ENCODE peak calls at places on chromosomes 12 and 14, in eight cellular contexts. One of them, this sample, is unnamed. For H3K4me1, the result is how much of the 10 kb centered on the place peaks cover.

GRCh38 chr14:75279739-75280447 is 1.3 kb downstream of the FOS start:
- DNase-seq in lower lobe of right lung: peak
- DNase-seq in endothelial cell of umbilical vein: no peak
- DNase-seq in heart right ventricle: no peak
- DNase-seq in breast epithelium: peak
- DNase-seq in uterus: peak
- DNase-seq in A673: no peak
- DNase-seq in HAP-1: peak
- DNase-seq in this sample: peak

GRCh38 chr12:103884316-103884715 is 43.3 kb upstream of the NT5DC3 start:
- DNase-seq in HAP-1: no peak
- DNase-seq in uterus: no peak
- DNase-seq in endothelial cell of umbilical vein: peak
- DNase-seq in lower lobe of right lung: no peak
- DNase-seq in heart right ventricle: no peak
- DNase-seq in breast epithelium: no peak
- DNase-seq in A673: peak
- DNase-seq in this sample: no peak

GRCh38 chr12:64877363-64878004 is 53.0 kb downstream of the TBC1D30 start:
- DNase-seq in HAP-1: no peak
- DNase-seq in A673: no peak
- DNase-seq in heart right ventricle: no peak
- DNase-seq in breast epithelium: no peak
- DNase-seq in endothelial cell of umbilical vein: no peak
- DNase-seq in lower lobe of right lung: no peak
- DNase-seq in uterus: no peak
- DNase-seq in this sample: no peak

GRCh38 chr12:41743835-41744234 is 400.8 kb downstream of the GXYLT1 start:
- DNase-seq in breast epithelium: no peak
- DNase-seq in uterus: no peak
- DNase-seq in lower lobe of right lung: no peak
- DNase-seq in endothelial cell of umbilical vein: no peak
- DNase-seq in heart right ventricle: no peak
- DNase-seq in A673: no peak
- DNase-seq in HAP-1: no peak
- DNase-seq in this sample: no peak

GRCh38 chr12:53999596-54000104 is 311 bp upstream of the HOXC9 start:
- DNase-seq in lower lobe of right lung: no peak
- DNase-seq in breast epithelium: peak
- DNase-seq in uterus: no peak
- DNase-seq in HAP-1: no peak
- DNase-seq in endothelial cell of umbilical vein: no peak
- DNase-seq in A673: peak
- DNase-seq in heart right ventricle: no peak
- DNase-seq in this sample: no peak

GRCh38 chr12:41339784-41340183 is 151.7 kb downstream of the PDZRN4 start:
- DNase-seq in A673: no peak
- DNase-seq in endothelial cell of umbilical vein: no peak
- DNase-seq in HAP-1: no peak
- DNase-seq in breast epithelium: no peak
- DNase-seq in lower lobe of right lung: no peak
- DNase-seq in heart right ventricle: no peak
- DNase-seq in uterus: no peak
- DNase-seq in this sample: no peak

GRCh38 chr12:12474471-12474928 is 88.2 kb downstream of the DUSP16 start:
- DNase-seq in lower lobe of right lung: no peak
- DNase-seq in uterus: no peak
- DNase-seq in endothelial cell of umbilical vein: no peak
- DNase-seq in A673: no peak
- DNase-seq in breast epithelium: no peak
- DNase-seq in heart right ventricle: no peak
- DNase-seq in HAP-1: no peak
- DNase-seq in this sample: no peak

GRCh38 chr12:124191024-124191359 is 103.9 kb upstream of the RFLNA start:
- DNase-seq in lower lobe of right lung: no peak
- DNase-seq in A673: peak
- DNase-seq in breast epithelium: no peak
- DNase-seq in heart right ventricle: no peak
- DNase-seq in HAP-1: peak
- DNase-seq in uterus: no peak
- DNase-seq in endothelial cell of umbilical vein: peak
- DNase-seq in this sample: no peak

GRCh38 chr12:1857821-1858220 is 37.5 kb downstream of the LRTM2 start:
- DNase-seq in HAP-1: no peak
- DNase-seq in uterus: no peak
- DNase-seq in endothelial cell of umbilical vein: no peak
- DNase-seq in lower lobe of right lung: no peak
- DNase-seq in breast epithelium: no peak
- DNase-seq in A673: no peak
- DNase-seq in heart right ventricle: no peak
- DNase-seq in this sample: no peak

GRCh38 chr12:24361860-24362581 is 412.6 kb upstream of the SOX5 start:
- DNase-seq in HAP-1: no peak
- DNase-seq in breast epithelium: no peak
- DNase-seq in lower lobe of right lung: no peak
- DNase-seq in heart right ventricle: no peak
- DNase-seq in A673: no peak
- DNase-seq in uterus: no peak
- DNase-seq in endothelial cell of umbilical vein: no peak
- DNase-seq in this sample: no peak

GRCh38 chr12:70236990-70237389 is 6.2 kb upstream of the CNOT2 start:
- DNase-seq in breast epithelium: no peak
- DNase-seq in uterus: no peak
- DNase-seq in HAP-1: no peak
- DNase-seq in lower lobe of right lung: no peak
- DNase-seq in endothelial cell of umbilical vein: no peak
- DNase-seq in heart right ventricle: no peak
- DNase-seq in A673: no peak
- DNase-seq in this sample: no peak

DNA sequence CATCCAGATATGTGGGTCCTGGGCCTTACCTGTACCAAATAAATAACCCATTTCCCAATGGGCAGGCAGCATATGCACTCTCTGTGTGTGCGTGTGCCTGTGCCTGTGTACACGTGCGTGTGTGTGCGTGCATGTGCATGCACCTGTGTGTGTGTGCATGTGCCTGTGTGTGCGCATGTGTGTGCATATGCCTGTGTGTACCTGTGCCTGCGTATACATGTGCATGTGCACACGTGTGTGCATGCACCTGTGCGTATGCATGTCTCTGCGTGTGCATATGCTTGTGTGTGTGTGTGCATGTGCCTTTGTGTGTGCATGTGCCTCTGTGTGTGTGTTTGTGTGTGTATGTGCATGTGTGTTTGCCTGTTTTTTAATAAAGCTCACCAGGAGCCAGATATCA is 197.1 kb downstream of the PHETA1 start:
- DNase-seq in lower lobe of right lung: no peak
- DNase-seq in uterus: no peak
- DNase-seq in HAP-1: no peak
- DNase-seq in A673: no peak
- DNase-seq in breast epithelium: no peak
- DNase-seq in endothelial cell of umbilical vein: no peak
- DNase-seq in heart right ventricle: no peak
- DNase-seq in this sample: no peak
- H3K4me1 ChIP-seq in lower lobe of right lung: under half
- H3K4me1 ChIP-seq in uterus: under half
- H3K4me1 ChIP-seq in HAP-1: under half
- H3K4me1 ChIP-seq in A673: under half
- H3K4me1 ChIP-seq in breast epithelium: under half
- H3K4me1 ChIP-seq in endothelial cell of umbilical vein: under half
- H3K4me1 ChIP-seq in heart right ventricle: under half
- H3K4me1 ChIP-seq in this sample: under half

DNA sequence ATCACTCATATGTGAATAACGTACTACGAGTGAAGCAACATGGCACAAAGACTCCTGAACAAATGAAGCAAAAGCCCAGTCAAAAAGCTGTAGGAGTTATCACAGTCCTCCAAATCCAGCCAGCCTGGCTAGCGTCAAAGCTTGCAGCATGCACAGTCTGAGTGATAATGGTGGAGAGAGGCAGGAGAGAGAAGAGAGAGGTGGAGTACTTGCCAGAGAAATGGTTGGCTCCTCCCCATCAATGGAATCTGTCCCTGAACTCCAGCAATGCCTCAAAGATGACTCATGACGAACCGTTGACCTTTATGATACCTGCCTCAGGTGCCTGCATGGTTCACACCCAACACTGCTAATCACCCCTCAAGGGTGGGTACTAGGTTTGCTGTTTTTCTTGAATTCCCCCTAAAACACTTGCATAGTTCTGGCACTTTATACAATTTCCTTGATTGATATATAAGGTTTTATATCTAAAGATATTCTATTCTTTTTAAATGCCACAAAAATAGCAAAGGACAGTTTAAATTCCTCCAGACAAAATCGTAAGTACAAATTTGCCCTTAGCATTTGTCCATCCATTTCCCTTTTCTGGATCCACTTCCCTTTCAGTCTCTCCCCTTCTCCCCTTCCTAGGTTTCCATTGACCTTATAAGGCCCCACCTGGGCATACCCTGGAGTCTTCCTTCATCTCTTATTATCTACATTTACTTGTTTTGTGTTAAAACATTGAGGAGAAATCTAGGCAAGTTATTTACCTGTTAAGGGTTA is 10.2 kb downstream of the ARHGDIB start:
- DNase-seq in lower lobe of right lung: no peak
- DNase-seq in uterus: no peak
- DNase-seq in breast epithelium: no peak
- DNase-seq in heart right ventricle: no peak
- DNase-seq in endothelial cell of umbilical vein: no peak
- DNase-seq in A673: no peak
- DNase-seq in HAP-1: no peak
- DNase-seq in this sample: no peak
- H3K4me1 ChIP-seq in lower lobe of right lung: half or more
- H3K4me1 ChIP-seq in uterus: under half
- H3K4me1 ChIP-seq in breast epithelium: under half
- H3K4me1 ChIP-seq in heart right ventricle: half or more
- H3K4me1 ChIP-seq in endothelial cell of umbilical vein: half or more
- H3K4me1 ChIP-seq in A673: under half
- H3K4me1 ChIP-seq in HAP-1: under half
- H3K4me1 ChIP-seq in this sample: under half

GRCh38 chr14:90962505-90962904 is 97.9 kb downstream of the RPS6KA5 start:
- DNase-seq in endothelial cell of umbilical vein: no peak
- DNase-seq in heart right ventricle: no peak
- DNase-seq in breast epithelium: no peak
- DNase-seq in HAP-1: no peak
- DNase-seq in uterus: no peak
- DNase-seq in A673: no peak
- DNase-seq in lower lobe of right lung: no peak
- DNase-seq in this sample: no peak

GRCh38 chr14:90965765-90966164 is 94.7 kb downstream of the RPS6KA5 start:
- DNase-seq in lower lobe of right lung: no peak
- DNase-seq in HAP-1: no peak
- DNase-seq in breast epithelium: no peak
- DNase-seq in endothelial cell of umbilical vein: no peak
- DNase-seq in A673: no peak
- DNase-seq in uterus: no peak
- DNase-seq in heart right ventricle: no peak
- DNase-seq in this sample: no peak

GRCh38 chr14:90960818-90961217 is 99.6 kb downstream of the RPS6KA5 start:
- DNase-seq in lower lobe of right lung: no peak
- DNase-seq in uterus: no peak
- DNase-seq in endothelial cell of umbilical vein: peak
- DNase-seq in heart right ventricle: no peak
- DNase-seq in A673: no peak
- DNase-seq in breast epithelium: no peak
- DNase-seq in HAP-1: no peak
- DNase-seq in this sample: no peak

GRCh38 chr14:90966493-90966892 is 93.9 kb downstream of the RPS6KA5 start:
- DNase-seq in uterus: no peak
- DNase-seq in breast epithelium: no peak
- DNase-seq in lower lobe of right lung: no peak
- DNase-seq in heart right ventricle: no peak
- DNase-seq in endothelial cell of umbilical vein: no peak
- DNase-seq in HAP-1: no peak
- DNase-seq in A673: no peak
- DNase-seq in this sample: no peak

GRCh38 chr14:90963343-90963742 is 97.1 kb downstream of the RPS6KA5 start:
- DNase-seq in endothelial cell of umbilical vein: no peak
- DNase-seq in heart right ventricle: no peak
- DNase-seq in HAP-1: no peak
- DNase-seq in uterus: no peak
- DNase-seq in breast epithelium: no peak
- DNase-seq in A673: no peak
- DNase-seq in lower lobe of right lung: no peak
- DNase-seq in this sample: no peak
- H3K4me1 ChIP-seq in endothelial cell of umbilical vein: under half
- H3K4me1 ChIP-seq in heart right ventricle: under half
- H3K4me1 ChIP-seq in HAP-1: under half
- H3K4me1 ChIP-seq in uterus: under half
- H3K4me1 ChIP-seq in breast epithelium: under half
- H3K4me1 ChIP-seq in A673: under half
- H3K4me1 ChIP-seq in lower lobe of right lung: under half
- H3K4me1 ChIP-seq in this sample: under half

GRCh38 chr12:49750027-49750977 is 8.9 kb downstream of the TMBIM6 start:
- DNase-seq in A673: no peak
- DNase-seq in lower lobe of right lung: no peak
- DNase-seq in breast epithelium: no peak
- DNase-seq in uterus: no peak
- DNase-seq in HAP-1: no peak
- DNase-seq in endothelial cell of umbilical vein: peak
- DNase-seq in heart right ventricle: no peak
- DNase-seq in this sample: no peak
- H3K4me1 ChIP-seq in A673: under half
- H3K4me1 ChIP-seq in lower lobe of right lung: half or more
- H3K4me1 ChIP-seq in breast epithelium: under half
- H3K4me1 ChIP-seq in uterus: under half
- H3K4me1 ChIP-seq in HAP-1: under half
- H3K4me1 ChIP-seq in endothelial cell of umbilical vein: under half
- H3K4me1 ChIP-seq in heart right ventricle: half or more
- H3K4me1 ChIP-seq in this sample: half or more

GRCh38 chr12:14953752-14954151 is 7.6 kb downstream of the ARHGDIB start:
- DNase-seq in HAP-1: no peak
- DNase-seq in uterus: no peak
- DNase-seq in endothelial cell of umbilical vein: no peak
- DNase-seq in A673: no peak
- DNase-seq in lower lobe of right lung: no peak
- DNase-seq in breast epithelium: no peak
- DNase-seq in heart right ventricle: no peak
- DNase-seq in this sample: no peak
- H3K4me1 ChIP-seq in HAP-1: under half
- H3K4me1 ChIP-seq in uterus: under half
- H3K4me1 ChIP-seq in endothelial cell of umbilical vein: half or more
- H3K4me1 ChIP-seq in A673: under half
- H3K4me1 ChIP-seq in lower lobe of right lung: half or more
- H3K4me1 ChIP-seq in breast epithelium: under half
- H3K4me1 ChIP-seq in heart right ventricle: half or more
- H3K4me1 ChIP-seq in this sample: under half

DNA sequence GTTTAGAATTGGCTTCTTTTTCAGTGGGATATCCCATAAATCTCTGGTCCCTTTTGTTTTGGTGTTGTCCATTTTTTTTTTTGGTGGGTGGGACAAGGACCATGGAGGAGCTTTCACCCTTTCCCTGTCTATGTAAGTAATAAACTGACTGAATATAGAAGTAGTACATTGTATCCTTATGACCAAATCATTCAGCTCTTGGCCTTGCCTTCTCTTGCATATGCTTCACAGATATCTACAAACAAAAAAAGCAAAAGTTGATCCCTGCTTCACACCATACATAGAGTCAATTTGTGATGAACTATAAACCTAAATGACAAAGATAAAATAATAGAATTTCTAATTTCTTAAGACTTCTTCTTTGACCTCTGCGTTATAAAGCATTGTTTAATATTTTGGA is 59.8 kb downstream of the SIX1 start:
- DNase-seq in endothelial cell of umbilical vein: no peak
- DNase-seq in breast epithelium: no peak
- DNase-seq in HAP-1: no peak
- DNase-seq in uterus: no peak
- DNase-seq in lower lobe of right lung: no peak
- DNase-seq in A673: no peak
- DNase-seq in heart right ventricle: no peak
- DNase-seq in this sample: no peak
- H3K4me1 ChIP-seq in endothelial cell of umbilical vein: under half
- H3K4me1 ChIP-seq in breast epithelium: under half
- H3K4me1 ChIP-seq in HAP-1: under half
- H3K4me1 ChIP-seq in uterus: under half
- H3K4me1 ChIP-seq in lower lobe of right lung: under half
- H3K4me1 ChIP-seq in A673: under half
- H3K4me1 ChIP-seq in heart right ventricle: under half
- H3K4me1 ChIP-seq in this sample: under half

This sample was measured in sigmoid colon.